ENCODE peak calls at places on chromosomes 3 and 15, in eight cellular contexts. One of them, this sample, is unnamed.

GRCh38 chr3:133934073-133934970 is 38.6 kb upstream of the RAB6B start:
- DNase-seq in activated T-helper 1 cell treated with Interleukin-2 at 50 U/mL for 16 hours: no peak
- DNase-seq in HEK293T: no peak
- DNase-seq in RWPE1: no peak
- DNase-seq in OCI-LY7: no peak
- DNase-seq in amygdala: no peak
- DNase-seq in renal cortical epithelial cell: no peak
- DNase-seq in nephron progenitor cell: no peak
- DNase-seq in this sample: no peak

GRCh38 chr3:196688349-196688748 is 23.7 kb downstream of the CEP19 start:
- DNase-seq in RWPE1: peak
- DNase-seq in OCI-LY7: no peak
- DNase-seq in amygdala: no peak
- DNase-seq in renal cortical epithelial cell: peak
- DNase-seq in HEK293T: no peak
- DNase-seq in activated T-helper 1 cell treated with Interleukin-2 at 50 U/mL for 16 hours: no peak
- DNase-seq in nephron progenitor cell: no peak
- DNase-seq in this sample: no peak

GRCh38 chr3:110955301-110955880 is 116.2 kb upstream of the NECTIN3 start:
- DNase-seq in activated T-helper 1 cell treated with Interleukin-2 at 50 U/mL for 16 hours: no peak
- DNase-seq in HEK293T: no peak
- DNase-seq in nephron progenitor cell: no peak
- DNase-seq in OCI-LY7: no peak
- DNase-seq in amygdala: no peak
- DNase-seq in RWPE1: no peak
- DNase-seq in renal cortical epithelial cell: no peak
- DNase-seq in this sample: no peak

GRCh38 chr15:92391640-92392039 is 2.0 kb upstream of the ST8SIA2 start:
- DNase-seq in activated T-helper 1 cell treated with Interleukin-2 at 50 U/mL for 16 hours: no peak
- DNase-seq in RWPE1: peak
- DNase-seq in amygdala: no peak
- DNase-seq in OCI-LY7: peak
- DNase-seq in renal cortical epithelial cell: peak
- DNase-seq in nephron progenitor cell: no peak
- DNase-seq in HEK293T: peak
- DNase-seq in this sample: peak

GRCh38 chr3:115165701-115166100 is 18.6 kb upstream of the ZBTB20 start:
- DNase-seq in nephron progenitor cell: no peak
- DNase-seq in RWPE1: no peak
- DNase-seq in HEK293T: no peak
- DNase-seq in amygdala: no peak
- DNase-seq in OCI-LY7: no peak
- DNase-seq in renal cortical epithelial cell: no peak
- DNase-seq in activated T-helper 1 cell treated with Interleukin-2 at 50 U/mL for 16 hours: no peak
- DNase-seq in this sample: no peak

GRCh38 chr3:140152851-140153640 is 218.1 kb downstream of the CLSTN2 start:
- DNase-seq in activated T-helper 1 cell treated with Interleukin-2 at 50 U/mL for 16 hours: no peak
- DNase-seq in amygdala: peak
- DNase-seq in renal cortical epithelial cell: peak
- DNase-seq in RWPE1: no peak
- DNase-seq in OCI-LY7: no peak
- DNase-seq in nephron progenitor cell: no peak
- DNase-seq in HEK293T: no peak
- DNase-seq in this sample: peak

GRCh38 chr3:74535281-74535680 is 79.2 kb downstream of the CNTN3 start:
- DNase-seq in amygdala: no peak
- DNase-seq in OCI-LY7: no peak
- DNase-seq in activated T-helper 1 cell treated with Interleukin-2 at 50 U/mL for 16 hours: no peak
- DNase-seq in nephron progenitor cell: no peak
- DNase-seq in RWPE1: no peak
- DNase-seq in HEK293T: no peak
- DNase-seq in renal cortical epithelial cell: no peak
- DNase-seq in this sample: no peak

GRCh38 chr15:31471731-31472430 is 145.2 kb downstream of the KLF13 start:
- DNase-seq in amygdala: no peak
- DNase-seq in OCI-LY7: no peak
- DNase-seq in RWPE1: no peak
- DNase-seq in HEK293T: no peak
- DNase-seq in renal cortical epithelial cell: peak
- DNase-seq in activated T-helper 1 cell treated with Interleukin-2 at 50 U/mL for 16 hours: no peak
- DNase-seq in nephron progenitor cell: no peak
- DNase-seq in this sample: no peak

GRCh38 chr15:72127724-72128322 is 9.6 kb downstream of the SENP8 start:
- DNase-seq in amygdala: no peak
- DNase-seq in RWPE1: no peak
- DNase-seq in renal cortical epithelial cell: no peak
- DNase-seq in OCI-LY7: no peak
- DNase-seq in nephron progenitor cell: no peak
- DNase-seq in HEK293T: no peak
- DNase-seq in activated T-helper 1 cell treated with Interleukin-2 at 50 U/mL for 16 hours: no peak
- DNase-seq in this sample: no peak

GRCh38 chr15:78056714-78057269 is 20.7 kb downstream of the TBC1D2B start:
- DNase-seq in nephron progenitor cell: no peak
- DNase-seq in OCI-LY7: peak
- DNase-seq in activated T-helper 1 cell treated with Interleukin-2 at 50 U/mL for 16 hours: no peak
- DNase-seq in amygdala: no peak
- DNase-seq in HEK293T: no peak
- DNase-seq in RWPE1: peak
- DNase-seq in renal cortical epithelial cell: peak
- DNase-seq in this sample: peak

GRCh38 chr3:111318289-111318688 is 223.7 kb upstream of the CD96 start:
- DNase-seq in nephron progenitor cell: no peak
- DNase-seq in RWPE1: no peak
- DNase-seq in amygdala: no peak
- DNase-seq in OCI-LY7: no peak
- DNase-seq in HEK293T: no peak
- DNase-seq in renal cortical epithelial cell: no peak
- DNase-seq in activated T-helper 1 cell treated with Interleukin-2 at 50 U/mL for 16 hours: no peak
- DNase-seq in this sample: no peak

GRCh38 chr3:184228376-184229137 is 828 bp upstream of the VWA5B2 start:
- DNase-seq in renal cortical epithelial cell: no peak
- DNase-seq in OCI-LY7: no peak
- DNase-seq in amygdala: no peak
- DNase-seq in nephron progenitor cell: no peak
- DNase-seq in HEK293T: no peak
- DNase-seq in activated T-helper 1 cell treated with Interleukin-2 at 50 U/mL for 16 hours: no peak
- DNase-seq in RWPE1: no peak
- DNase-seq in this sample: no peak